ENCODE peak calls at places on chromosomes 11 and 22, in five cellular contexts. J is stimulated activated CD4-positive, alpha-beta T cell treated with anti-CD3 and anti-CD28 coated beads, Interleukin-4, amount 100 ng/mL, for 4 hours; M is astrocyte; Z is activated T-cell treated with anti-CD3 and anti-CD28 coated beads, Interleukin-2, amount 50 U/mL, for 72 hours; A is upper lobe of right lung. N is an unnamed sample.

GRCh38 chr11:8988329-8989234 is 15.2 kb downstream of the NRIP3 start:
- DNase-seq in J (no peak), M (peak), Z (no peak), A (no peak), N (no peak)

GRCh38 chr11:18802381-18803257 is 11.0 kb upstream of the PTPN5 start:
- DNase-seq in J (peak), M (peak), Z (peak), A (no peak), N (peak)

GRCh38 chr22:38706101-38706884 is 549 bp downstream of the GTPBP1 start:
- DNase-seq in J (peak), M (no peak), Z (peak), A (peak), N (peak)

GRCh38 chr11:282630-283360 is 4.6 kb downstream of the NLRP6 start:
- DNase-seq in J (no peak), M (no peak), Z (no peak), A (no peak), N (no peak)

GRCh38 chr11:66676279-66676919 is 1.3 kb downstream of the RBM4B start:
- DNase-seq in J (no peak), M (no peak), Z (no peak), A (peak), N (no peak)

GRCh38 chr11:124891390-124891861 is 6.2 kb downstream of the ROBO4 start:
- DNase-seq in J (no peak), M (no peak), Z (no peak), A (no peak), N (no peak)

GRCh38 chr11:35246725-35247124 is 107.8 kb downstream of the CD44 start:
- DNase-seq in J (no peak), M (peak), Z (no peak), A (no peak), N (no peak)

GRCh38 chr11:89667001-89667400 is 43.1 kb upstream of the TRIM77 start:
- DNase-seq in J (no peak), M (no peak), Z (no peak), A (no peak), N (no peak)

GRCh38 chr11:132024587-132025295 is 654.3 kb downstream of the NTM start:
- DNase-seq in J (no peak), M (peak), Z (no peak), A (no peak), N (no peak)

GRCh38 chr22:36355362-36355761 is 32.4 kb downstream of the MYH9 start:
- DNase-seq in J (no peak), M (no peak), Z (no peak), A (no peak), N (no peak)

N was measured in neural progenitor cell.